ENCODE peak calls at places on chromosome 20, in nine cellular contexts. Z is CD8-positive, alpha-beta T cell; R is GM12865; G is neuronal stem cell; P is WTC11; W is DMS79 treated with DMSO at 0.1 percent for 48 hours; B is RWPE1; J is anterior cingulate cortex; S is smooth muscle cell of the brain vasculature. C is an unnamed sample.

GRCh38 chr20:59402697-59403096 is 102.3 kb downstream of the EDN3 start:
- DNase-seq in Z (no peak), R (no peak), G (no peak), P (no peak), W (peak; percentile 41), B (no peak), J (no peak), S (no peak), C (no peak)

GRCh38 chr20:14622796-14623195 is 285.4 kb upstream of the FLRT3 start:
- DNase-seq in Z (no peak), R (peak; percentile 5), G (no peak), P (peak; percentile 27), W (no peak), B (peak; percentile 67), J (no peak), S (no peak), C (peak; percentile 19)

GRCh38 chr20:14764511-14765369 is 427.3 kb upstream of the FLRT3 start:
- DNase-seq in Z (no peak), R (no peak), G (no peak), P (no peak), W (no peak), B (no peak), J (no peak), S (no peak), C (no peak)

GRCh38 chr20:62357681-62358080 is 9.4 kb downstream of the LAMA5 start:
- DNase-seq in Z (no peak), R (no peak), G (no peak), P (no peak), W (no peak), B (no peak), J (no peak), S (no peak), C (no peak)

GRCh38 chr20:46169245-46170171 is 51.4 kb downstream of the CD40 start:
- DNase-seq in Z (no peak), R (no peak), G (no peak), P (no peak), W (no peak), B (no peak), J (no peak), S (no peak), C (no peak)

GRCh38 chr20:51470907-51471411 is 71.6 kb downstream of the NFATC2 start:
- DNase-seq in Z (no peak), R (no peak), G (no peak), P (no peak), W (no peak), B (no peak), J (no peak), S (no peak), C (no peak)

GRCh38 chr20:63225082-63225454 is 9.1 kb upstream of the YTHDF1 start:
- DNase-seq in Z (no peak), R (no peak), G (no peak), P (no peak), W (peak; percentile 97), B (no peak), J (no peak), S (no peak), C (no peak)

GRCh38 chr20:18066421-18067333 is 9.0 kb upstream of the OVOL2 start:
- DNase-seq in Z (no peak), R (no peak), G (no peak), P (no peak), W (no peak), B (no peak), J (no peak), S (no peak), C (no peak)

GRCh38 chr20:31414381-31414780 is 8.4 kb upstream of the DEFB121 start:
- DNase-seq in Z (no peak), R (no peak), G (no peak), P (no peak), W (no peak), B (no peak), J (no peak), S (no peak), C (no peak)

GRCh38 chr20:62993856-62994494 is 12.8 kb downstream of the BHLHE23 start:
- DNase-seq in Z (no peak), R (no peak), G (no peak), P (no peak), W (no peak), B (no peak), J (no peak), S (no peak), C (no peak)

GRCh38 chr20:57872816-57873409 is 163.1 kb upstream of the PMEPA1 start:
- DNase-seq in Z (no peak), R (no peak), G (no peak), P (no peak), W (no peak), B (no peak), J (no peak), S (no peak), C (no peak)

GRCh38 chr20:50496773-50497375 is 13.3 kb upstream of the PTPN1 start:
- DNase-seq in Z (no peak), R (peak; percentile 60), G (no peak), P (no peak), W (no peak), B (peak; percentile 97), J (no peak), S (no peak), C (no peak)

GRCh38 chr20:36792422-36792821 is 18.9 kb upstream of the DSN1 start:
- DNase-seq in Z (no peak), R (peak; percentile 70), G (peak; percentile 61), P (peak; percentile 73), W (no peak), B (peak; percentile 76), J (no peak), S (no peak), C (peak; percentile 49)

GRCh38 chr20:50724112-50724724 is 7.2 kb upstream of the PARD6B start:
- DNase-seq in Z (no peak), R (no peak), G (no peak), P (no peak), W (no peak), B (no peak), J (no peak), S (no peak), C (no peak)